ENCODE peak calls at places on chromosomes 12 and 14, in nine cellular contexts. J, K, G, S, T, M, W, Y and N are unnamed samples.

GRCh38 chr12:47273191-47273626 is 193.4 kb upstream of the AMIGO2 start:
- DNase-seq in J (no peak), K (no peak), G (no peak), S (no peak), T (no peak), M (no peak), W (no peak), Y (no peak), N (no peak)

GRCh38 chr12:117032593-117033381 is 66.4 kb downstream of the TESC start:
- DNase-seq in J (no peak), K (no peak), G (no peak), S (no peak), T (no peak), M (no peak), W (no peak), Y (no peak), N (no peak)

GRCh38 chr14:63598821-63599220 is 42.9 kb downstream of the WDR89 start:
- DNase-seq in J (no peak), K (no peak), G (no peak), S (peak; percentile 89), T (no peak), M (no peak), W (no peak), Y (no peak), N (peak; percentile 93)

GRCh38 chr14:28101992-28102391 is 664.6 kb upstream of the FOXG1 start:
- DNase-seq in J (no peak), K (peak; percentile 57), G (no peak), S (no peak), T (no peak), M (no peak), W (no peak), Y (no peak), N (no peak)

GRCh38 chr14:63939006-63939270 is 86.1 kb downstream of the SYNE2 start:
- DNase-seq in J (no peak), K (no peak), G (no peak), S (no peak), T (no peak), M (no peak), W (no peak), Y (no peak), N (no peak)

GRCh38 chr12:80509781-80510556 is 65.9 kb downstream of the PTPRQ start:
- DNase-seq in J (no peak), K (no peak), G (no peak), S (no peak), T (no peak), M (no peak), W (no peak), Y (no peak), N (no peak)

GRCh38 chr12:128796439-128797118 is 27.2 kb downstream of the SLC15A4 start:
- DNase-seq in J (no peak), K (no peak), G (no peak), S (no peak), T (peak; percentile 79), M (no peak), W (no peak), Y (no peak), N (no peak)

GRCh38 chr12:78887008-78887407 is 22.4 kb downstream of the SYT1 start:
- DNase-seq in J (peak; percentile 34), K (no peak), G (no peak), S (no peak), T (no peak), M (peak; percentile 76), W (no peak), Y (no peak), N (no peak)

GRCh38 chr12:90854136-90854689 is 100.8 kb downstream of the CCER1 start:
- DNase-seq in J (peak; percentile 39), K (peak; percentile 72), G (no peak), S (peak; percentile 64), T (no peak), M (peak; percentile 55), W (no peak), Y (no peak), N (peak; percentile 22)

GRCh38 chr12:13196302-13196921 is at the start of gene EMP1:
- DNase-seq in J (peak; percentile 100), K (no peak), G (peak; percentile 97), S (peak; percentile 92), T (peak; percentile 93), M (peak; percentile 88), W (peak; percentile 80), Y (peak; percentile 88), N (peak; percentile 100)